ENCODE peak calls at places on chromosomes 1 and 21, in eight cellular contexts. G is PC-3, S is K562, H is fibroblast of lung, D is H9, Z is tibial nerve, F is heart left ventricle, C is esophagus squamous epithelium. T is an unnamed sample.

GRCh38 chr1:54096491-54097235 is 43.3 kb downstream of the TCEANC2 start:
- DNase-seq in D (no peak), Z (no peak), F (no peak), C (no peak), G (no peak), H (no peak), S (no peak), T (peak; percentile 63)

GRCh38 chr1:213060836-213061235 is 9.8 kb downstream of the RPS6KC1 start:
- DNase-seq in H (no peak), C (no peak), S (no peak), D (no peak), G (no peak), Z (no peak), F (no peak), T (no peak)

GRCh38 chr1:156601122-156601830 is at the start of gene GPATCH4:
- DNase-seq in Z (peak; percentile 50), F (peak; percentile 79), S (peak; percentile 78), C (no peak), G (peak; percentile 90), D (peak; percentile 88), H (peak; percentile 91), T (peak; percentile 93)

GRCh38 chr1:167899253-167899681 is 14.7 kb downstream of the ADCY10 start:
- DNase-seq in F (peak; percentile 15), C (no peak), Z (no peak), G (no peak), S (no peak), D (no peak), H (peak; percentile 66), T (no peak)

GRCh38 chr1:2650967-2651645 is 18.3 kb upstream of the MMEL1 start:
- DNase-seq in C (no peak), H (no peak), F (no peak), Z (no peak), D (no peak), G (no peak), S (no peak), T (no peak)

GRCh38 chr1:8023287-8023994 is 2.7 kb downstream of the ERRFI1 start:
- DNase-seq in G (no peak), C (no peak), H (peak; percentile 9), S (no peak), D (no peak), F (no peak), Z (no peak), T (no peak)

GRCh38 chr1:206559661-206559995 is 52.3 kb downstream of the RASSF5 start:
- DNase-seq in H (no peak), D (no peak), S (no peak), F (no peak), G (no peak), Z (no peak), C (no peak), T (no peak)

GRCh38 chr1:6280761-6281451 is 20.0 kb upstream of the GPR153 start:
- DNase-seq in D (peak; percentile 84), F (no peak), G (no peak), Z (no peak), H (no peak), C (no peak), S (peak; percentile 76), T (peak; percentile 91)

GRCh38 chr1:178189814-178190213 is 95.9 kb downstream of the RASAL2 start:
- DNase-seq in G (peak; percentile 43), H (no peak), D (peak; percentile 71), Z (no peak), C (no peak), S (no peak), F (peak; percentile 36), T (peak; percentile 85)

GRCh38 chr1:115828101-115829022 is 12.6 kb downstream of the NHLH2 start:
- DNase-seq in D (peak; percentile 58), S (peak; percentile 52), G (no peak), Z (no peak), C (no peak), H (no peak), F (no peak), T (peak; percentile 87)

GRCh38 chr1:115832651-115833050 is 8.3 kb downstream of the NHLH2 start:
- DNase-seq in S (no peak), H (no peak), F (no peak), D (no peak), G (no peak), C (no peak), Z (no peak), T (no peak)

GRCh38 chr1:115829947-115830346 is 11.0 kb downstream of the NHLH2 start:
- DNase-seq in F (no peak), Z (no peak), H (no peak), S (no peak), D (peak; percentile 70), G (no peak), C (no peak), T (peak; percentile 77)

GRCh38 chr1:115829023-115829674 is 11.8 kb downstream of the NHLH2 start:
- DNase-seq in Z (no peak), D (no peak), C (no peak), S (peak; percentile 29), F (no peak), H (peak; percentile 79), G (peak; percentile 83), T (peak; percentile 66)

GRCh38 chr1:115830963-115831362 is 10.0 kb downstream of the NHLH2 start:
- DNase-seq in H (no peak), C (no peak), D (no peak), F (no peak), Z (no peak), G (peak; percentile 9), S (no peak), T (peak; percentile 46)
- TF ChIP-seq CTCF in H (no peak), C (no peak), D (no peak), F (no peak), Z (no peak), G (no peak), S (no peak), T (no peak)

GRCh38 chr1:1069061-1069710 is 4.9 kb downstream of the RNF223 start:
- DNase-seq in Z (no peak), S (peak; percentile 94), H (peak; percentile 21), F (no peak), D (peak; percentile 88), G (peak; percentile 97), C (no peak), T (peak; percentile 96)
- H3K27me3 ChIP-seq in Z (peaks cover 77% of the 10 kb centered on the region), S (peaks cover 5% of the 10 kb centered on the region), H (no peaks in the 10 kb centered on the region), F (peaks cover 41% of the 10 kb centered on the region), D (no peaks in the 10 kb centered on the region), G (no peaks in the 10 kb centered on the region), C (no peaks in the 10 kb centered on the region), T (peaks cover 39% of the 10 kb centered on the region)

GRCh38 chr1:234600418-234601216 is 9.4 kb downstream of the IRF2BP2 start:
- DNase-seq in F (peak; percentile 52), C (no peak), D (no peak), G (peak; percentile 43), Z (peak; percentile 29), H (peak; percentile 60), S (no peak), T (no peak)

GRCh38 chr1:234597894-234598293 is 12.1 kb downstream of the IRF2BP2 start:
- DNase-seq in G (peak; percentile 58), H (peak; percentile 47), D (no peak), Z (no peak), F (peak; percentile 50), C (no peak), S (peak; percentile 60), T (peak; percentile 77)

GRCh38 chr1:234598974-234599616 is 10.9 kb downstream of the IRF2BP2 start:
- DNase-seq in Z (peak; percentile 65), F (no peak), S (no peak), D (no peak), H (no peak), G (no peak), C (no peak), T (no peak)

GRCh38 chr1:234601217-234602017 is 8.6 kb downstream of the IRF2BP2 start:
- DNase-seq in S (peak; percentile 56), F (no peak), H (peak; percentile 52), G (peak; percentile 22), Z (no peak), C (no peak), D (no peak), T (no peak)

GRCh38 chr1:234599617-234600417 is 10.2 kb downstream of the IRF2BP2 start:
- DNase-seq in Z (peak; percentile 75), C (peak; percentile 63), S (peak; percentile 86), G (peak; percentile 77), D (peak; percentile 81), F (peak; percentile 91), H (peak; percentile 87), T (peak; percentile 93)
- TF ChIP-seq CTCF in Z (no peak), C (no peak), S (no peak), G (no peak), D (no peak), F (no peak), H (no peak), T (no peak)

DNA sequence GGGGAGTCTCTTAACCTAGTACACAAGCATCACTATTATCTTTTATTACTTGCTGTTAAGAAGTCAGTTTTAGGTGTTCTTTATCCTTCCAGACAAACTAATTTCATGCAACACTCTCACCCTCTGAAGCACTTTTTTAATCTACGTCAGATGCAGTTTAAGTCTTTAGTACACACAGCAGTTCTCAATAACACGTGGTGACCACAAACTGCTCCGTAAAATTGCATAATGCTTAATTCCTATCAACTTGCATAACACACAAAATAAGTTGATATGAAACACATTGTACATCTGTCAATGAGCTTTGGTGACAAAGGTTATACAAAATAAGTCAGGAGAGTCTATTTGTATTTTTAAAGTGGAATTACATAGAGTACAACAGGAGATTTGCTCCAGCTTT is 140.9 kb upstream of the ETS2 start:
- DNase-seq in C (no peak), Z (no peak), F (no peak), G (no peak), H (no peak), S (no peak), D (no peak), T (no peak)
- H3K27me3 ChIP-seq in C (no peaks in the 10 kb centered on the region), Z (peaks cover 39% of the 10 kb centered on the region), F (peaks cover 33% of the 10 kb centered on the region), G (peaks cover 52% of the 10 kb centered on the region), H (peaks cover 53% of the 10 kb centered on the region), S (peaks cover 37% of the 10 kb centered on the region), D (peaks cover 3% of the 10 kb centered on the region), T (peaks cover 45% of the 10 kb centered on the region)

DNA sequence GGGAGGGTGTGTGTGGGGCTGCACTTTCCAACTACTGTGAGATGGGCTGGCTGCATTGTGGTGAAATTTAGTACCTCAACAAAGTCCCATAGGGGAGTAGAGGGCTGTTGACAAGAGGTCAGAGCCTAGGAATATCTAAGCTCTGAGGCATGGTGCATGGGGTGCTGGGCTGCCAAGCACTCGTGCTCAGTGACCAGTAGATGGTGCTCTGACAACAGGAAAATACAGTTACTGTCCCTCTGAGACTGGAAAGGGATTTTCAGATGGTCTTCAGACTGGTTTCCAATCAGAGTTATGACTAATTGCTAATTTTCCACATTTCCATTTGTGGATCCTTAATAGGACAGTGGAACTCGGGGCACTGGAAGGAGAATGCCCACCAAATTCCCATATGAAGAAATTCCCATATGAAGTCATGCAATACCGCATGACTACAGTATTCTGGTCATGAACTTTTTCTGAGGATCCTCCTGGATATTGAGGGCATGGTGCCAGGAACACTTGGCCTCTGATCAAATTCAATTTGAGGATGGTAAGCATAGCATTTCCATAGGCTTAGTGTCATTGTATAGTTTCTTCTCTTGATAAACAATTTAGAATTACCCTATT is 4.1 kb upstream of the CACNA1E start:
- DNase-seq in D (peak; percentile 54), F (peak; percentile 24), C (no peak), G (peak; percentile 63), S (peak; percentile 71), H (peak; percentile 59), Z (no peak), T (peak; percentile 84)
- TF ChIP-seq CTCF in D (peak; percentile 89), F (peak; percentile 84), C (peak; percentile 65), G (peak; percentile 71), S (peak; percentile 73), H (peak; percentile 79), Z (peak; percentile 63), T (peak; percentile 93)

GRCh38 chr1:61160526-61160925 is 78.2 kb downstream of the NFIA start:
- DNase-seq in Z (no peak), S (no peak), H (peak; percentile 43), F (no peak), C (no peak), G (peak; percentile 31), D (no peak), T (no peak)
- H3K27me3 ChIP-seq in Z (no peaks in the 10 kb centered on the region), S (no peaks in the 10 kb centered on the region), H (no peaks in the 10 kb centered on the region), F (no peaks in the 10 kb centered on the region), C (no peaks in the 10 kb centered on the region), G (no peaks in the 10 kb centered on the region), D (no peaks in the 10 kb centered on the region), T (peaks cover 29% of the 10 kb centered on the region)

GRCh38 chr1:59146651-59147358 is 150.1 kb upstream of the FGGY start:
- DNase-seq in S (no peak), G (peak; percentile 46), C (no peak), Z (peak; percentile 19), H (peak; percentile 30), F (peak; percentile 69), D (peak; percentile 55), T (peak; percentile 85)
- TF ChIP-seq CTCF in S (no peak), G (no peak), C (peak; percentile 14), Z (no peak), H (peak; percentile 20), F (no peak), D (peak; percentile 42), T (peak; percentile 60)